ENCODE peak calls at places on chromosomes 3 and 15, in nine cellular contexts. U is Peyer's patch, Y is transverse colon, V is body of pancreas, L is cardiac muscle cell, A is lower lobe of right lung, J is pancreas, N is vagina, G is psoas muscle. P is an unnamed sample. For H3K4me1 and H3K9me3, the result is how much of the 10 kb centered on the place peaks cover.

GRCh38 chr15:63288342-63288741 is 10.9 kb downstream of the APH1B start:
- DNase-seq in J (no peak), U (no peak), V (no peak), N (no peak), G (no peak), Y (no peak), A (no peak), L (no peak), P (no peak)

GRCh38 chr15:89230277-89230676 is 8.9 kb upstream of the RLBP1 start:
- DNase-seq in V (no peak), Y (no peak), A (no peak), N (no peak), J (no peak), U (no peak), L (no peak), G (no peak), P (no peak)

GRCh38 chr15:80861776-80862175 is 82.6 kb downstream of the CEMIP start:
- DNase-seq in A (no peak), J (no peak), U (no peak), N (no peak), G (no peak), V (no peak), Y (no peak), L (no peak), P (no peak)

GRCh38 chr15:70437882-70438331 is 325.5 kb downstream of the UACA start:
- DNase-seq in Y (no peak), G (no peak), V (no peak), L (peak), N (no peak), U (peak), A (no peak), J (no peak), P (no peak)

GRCh38 chr15:69394556-69395282 is 19.4 kb upstream of the KIF23 start:
- DNase-seq in L (peak), V (peak), J (peak), A (peak), Y (peak), N (no peak), U (peak), G (peak), P (peak)

GRCh38 chr3:123447749-123448502 is 964 bp downstream of the ADCY5 start:
- DNase-seq in U (no peak), V (peak), J (peak), L (peak), A (no peak), N (no peak), G (peak), Y (peak), P (no peak)

GRCh38 chr3:150237490-150237889 is 170.6 kb upstream of the TSC22D2 start:
- DNase-seq in U (no peak), Y (no peak), V (no peak), G (peak), L (no peak), J (no peak), A (no peak), N (no peak), P (no peak)

GRCh38 chr3:183907176-183907575 is 22.5 kb upstream of the PARL start:
- DNase-seq in J (no peak), G (no peak), L (no peak), U (no peak), Y (no peak), V (no peak), A (no peak), N (no peak), P (no peak)

GRCh38 chr3:62631471-62631870 is 243.7 kb downstream of the CADPS start:
- DNase-seq in A (no peak), G (no peak), L (no peak), Y (no peak), N (no peak), J (no peak), U (no peak), V (no peak), P (no peak)

GRCh38 chr3:42685891-42686820 is 819 bp downstream of the KLHL40 start:
- DNase-seq in G (peak), A (peak), U (no peak), L (no peak), N (no peak), Y (no peak), J (no peak), V (no peak), P (peak)

GRCh38 chr15:31510003-31510402 is 183.4 kb downstream of the KLF13 start:
- DNase-seq in U (no peak), J (no peak), N (peak), V (no peak), A (no peak), Y (no peak), G (peak), L (no peak), P (peak)

GRCh38 chr3:159821148-159821547 is 167.5 kb upstream of the IL12A start:
- DNase-seq in G (no peak), L (no peak), J (no peak), A (no peak), U (no peak), N (no peak), V (no peak), Y (no peak), P (no peak)

GRCh38 chr3:27880969-27881892 is 159.1 kb upstream of the EOMES start:
- DNase-seq in J (no peak), Y (peak), U (peak), N (no peak), L (no peak), V (no peak), G (no peak), A (no peak), P (no peak)

GRCh38 chr15:60534051-60534450 is 55.1 kb upstream of the ICE2 start:
- DNase-seq in U (no peak), G (no peak), L (no peak), N (no peak), V (no peak), J (no peak), Y (no peak), A (no peak), P (no peak)

GRCh38 chr3:125593991-125594574 is 1.2 kb downstream of the OSBPL11 start:
- DNase-seq in N (no peak), G (no peak), L (no peak), V (no peak), Y (no peak), A (no peak), U (no peak), J (no peak), P (no peak)

GRCh38 chr3:184409331-184409926 is 29.6 kb downstream of the CHRD start:
- DNase-seq in N (no peak), J (no peak), A (no peak), U (peak), V (no peak), L (no peak), Y (no peak), G (no peak), P (peak)

DNA sequence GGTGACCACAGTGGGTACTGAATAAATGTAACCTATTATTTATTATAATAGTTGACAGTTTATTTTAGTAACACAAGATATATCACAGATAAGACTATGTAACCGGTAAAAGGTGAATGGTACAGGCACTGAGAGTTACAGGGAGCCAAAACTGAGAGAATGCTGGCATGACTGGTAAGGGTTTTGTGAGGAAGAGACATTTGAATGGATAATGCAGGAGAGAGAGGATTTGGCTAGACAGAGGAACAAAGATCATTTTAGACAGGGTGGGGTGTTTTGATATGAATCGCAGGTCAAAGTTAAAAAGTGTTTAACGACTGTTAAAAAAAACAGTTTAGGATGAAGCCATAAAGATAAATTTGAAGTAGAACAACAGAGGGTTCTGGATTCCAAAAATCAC is 421.1 kb downstream of the ZBTB20 start:
- DNase-seq in N (no peak), A (no peak), U (no peak), G (no peak), Y (no peak), L (no peak), J (no peak), V (no peak), P (no peak)
- H3K4me1 ChIP-seq in N (under half), A (under half), U (under half), G (under half), Y (under half), L (under half), J (under half), V (under half), P (under half)

GRCh38 chr3:120441776-120442175 is 9.0 kb downstream of the FSTL1 start:
- DNase-seq in J (no peak), G (no peak), A (no peak), L (no peak), U (no peak), Y (no peak), N (no peak), V (no peak), P (no peak)

GRCh38 chr3:120445654-120446053 is 5.1 kb downstream of the FSTL1 start:
- DNase-seq in Y (no peak), A (no peak), N (no peak), V (no peak), J (no peak), U (no peak), L (no peak), G (no peak), P (no peak)

GRCh38 chr3:120440001-120440703 is 10.6 kb downstream of the FSTL1 start:
- DNase-seq in N (no peak), Y (no peak), V (no peak), G (no peak), L (no peak), U (no peak), A (no peak), J (no peak), P (no peak)

GRCh38 chr3:120440762-120441161 is 10.0 kb downstream of the FSTL1 start:
- DNase-seq in A (no peak), G (no peak), V (no peak), L (no peak), Y (no peak), N (no peak), U (no peak), J (no peak), P (no peak)

DNA sequence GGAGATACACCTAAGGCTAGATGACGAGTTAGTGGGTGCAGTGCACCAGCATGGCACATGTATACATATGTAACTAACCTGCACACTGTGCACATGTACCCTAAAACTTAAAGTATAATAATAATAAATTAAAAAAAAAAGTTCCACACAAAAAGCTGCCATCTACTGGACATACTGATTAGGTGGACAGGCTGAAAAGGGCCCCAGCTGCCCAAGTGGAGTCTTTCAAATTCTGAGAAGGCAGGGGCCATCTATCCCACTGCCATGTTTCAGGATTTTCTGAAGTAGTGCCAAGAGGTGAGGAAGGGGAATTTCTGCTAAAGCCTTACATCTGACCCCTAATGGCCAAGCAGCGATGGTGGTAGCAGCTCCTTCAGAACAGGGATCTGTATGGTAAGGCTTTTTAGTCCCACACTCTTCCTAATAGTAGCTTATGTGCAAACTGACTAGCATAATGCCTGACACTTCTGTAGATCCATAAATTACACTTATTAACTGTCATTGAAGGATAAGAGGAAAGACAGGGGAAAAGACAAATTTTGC is 7.7 kb downstream of the FSTL1 start:
- DNase-seq in J (no peak), V (no peak), U (no peak), L (peak), Y (no peak), A (no peak), G (no peak), N (no peak), P (no peak)
- TF ChIP-seq CTCF in J (no peak), V (no peak), U (no peak), L (peak), Y (peak), A (no peak), G (no peak), N (no peak), P (no peak)

DNA sequence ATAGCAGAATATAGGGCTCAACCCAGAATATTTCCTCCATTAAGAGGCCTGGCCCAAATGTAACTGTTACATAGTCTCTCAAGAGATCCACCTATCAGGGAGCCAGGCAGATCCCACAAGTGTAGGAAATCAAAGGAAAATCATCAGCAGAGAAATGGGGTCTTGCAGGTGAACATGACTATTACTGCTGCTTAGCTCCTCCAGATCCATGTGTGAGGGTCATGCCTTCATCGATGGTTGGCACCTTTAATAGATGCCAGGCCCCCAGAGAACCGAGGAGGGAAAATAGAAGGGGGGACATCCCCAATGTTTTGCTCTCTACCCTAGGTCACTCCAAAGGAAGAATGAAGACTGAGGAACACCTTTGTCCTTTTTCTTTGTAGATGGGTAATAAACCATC is 1029.9 kb upstream of the CADM2 start:
- DNase-seq in U (no peak), G (no peak), V (no peak), A (no peak), N (no peak), Y (no peak), L (no peak), J (no peak), P (no peak)
- H3K9me3 ChIP-seq in U (under half), G (under half), V (under half), A (under half), N (under half), Y (under half), L (under half), J (under half), P (under half)

GRCh38 chr3:74059301-74059700 is 434.6 kb upstream of the PDZRN3 start:
- DNase-seq in Y (no peak), L (no peak), V (no peak), N (no peak), J (no peak), A (no peak), U (no peak), G (no peak), P (no peak)
- H3K4me1 ChIP-seq in Y (under half), L (under half), V (under half), N (under half), J (under half), A (under half), U (under half), G (under half), P (under half)

GRCh38 chr15:51735611-51736010 is 1.8 kb downstream of the LYSMD2 start:
- DNase-seq in J (no peak), U (no peak), V (no peak), L (no peak), Y (no peak), G (no peak), N (no peak), A (no peak), P (no peak)

GRCh38 chr15:51736069-51736468 is 1.4 kb downstream of the LYSMD2 start:
- DNase-seq in G (no peak), L (no peak), V (no peak), Y (no peak), J (no peak), N (no peak), A (no peak), U (no peak), P (no peak)

GRCh38 chr15:51736646-51737537 is 563 bp downstream of the LYSMD2 start:
- DNase-seq in N (peak), G (peak), Y (peak), U (peak), V (peak), L (peak), J (peak), A (peak), P (peak)

GRCh38 chr15:51737538-51738305 is at the start of gene LYSMD2:
- DNase-seq in Y (peak), U (peak), J (peak), L (peak), A (peak), V (peak), G (peak), N (peak), P (peak)

GRCh38 chr15:51735211-51735610 is 2.2 kb downstream of the LYSMD2 start:
- DNase-seq in V (no peak), G (no peak), L (no peak), A (no peak), J (no peak), U (no peak), Y (no peak), N (no peak), P (no peak)
- TF ChIP-seq CTCF in V (no peak), G (no peak), L (no peak), A (no peak), J (no peak), U (no peak), Y (no peak), N (no peak), P (no peak)

GRCh38 chr3:5310509-5310908 is 123.0 kb downstream of the EDEM1 start:
- DNase-seq in A (no peak), Y (no peak), L (no peak), G (no peak), J (no peak), V (no peak), N (no peak), U (no peak), P (no peak)

GRCh38 chr3:5305681-5305983 is 118.1 kb downstream of the EDEM1 start:
- DNase-seq in A (no peak), V (no peak), J (no peak), U (no peak), G (no peak), L (no peak), Y (no peak), N (no peak), P (no peak)

GRCh38 chr3:5309181-5309580 is 121.7 kb downstream of the EDEM1 start:
- DNase-seq in N (no peak), U (no peak), A (no peak), V (no peak), G (no peak), Y (no peak), J (no peak), L (no peak), P (no peak)

GRCh38 chr3:5312278-5312677 is 124.8 kb downstream of the EDEM1 start:
- DNase-seq in G (no peak), V (no peak), N (no peak), U (no peak), J (no peak), Y (no peak), L (no peak), A (no peak), P (no peak)

DNA sequence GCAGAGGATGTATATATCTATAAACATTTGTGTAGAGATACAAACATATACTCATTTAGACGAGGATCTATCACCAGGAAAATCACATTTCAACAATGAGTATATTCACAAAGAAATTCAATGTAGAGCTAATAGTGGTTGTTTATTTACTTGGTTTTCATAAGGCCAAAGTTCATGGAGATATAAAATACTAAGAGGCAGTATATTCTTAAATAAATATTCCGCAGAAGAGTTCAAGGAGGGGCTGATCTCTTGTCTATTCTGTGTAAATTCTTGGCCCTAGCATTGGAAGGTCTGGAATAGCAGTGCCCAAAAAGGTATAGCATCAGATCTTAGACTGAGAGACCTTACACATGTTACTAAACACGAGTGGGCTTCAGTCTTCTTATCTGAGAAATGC is 122.1 kb downstream of the EDEM1 start:
- DNase-seq in A (no peak), U (no peak), J (no peak), Y (no peak), N (no peak), G (no peak), V (no peak), L (no peak), P (no peak)
- H3K9me3 ChIP-seq in A (under half), U (under half), J (under half), Y (under half), N (under half), G (under half), V (under half), L (under half), P (under half)

DNA sequence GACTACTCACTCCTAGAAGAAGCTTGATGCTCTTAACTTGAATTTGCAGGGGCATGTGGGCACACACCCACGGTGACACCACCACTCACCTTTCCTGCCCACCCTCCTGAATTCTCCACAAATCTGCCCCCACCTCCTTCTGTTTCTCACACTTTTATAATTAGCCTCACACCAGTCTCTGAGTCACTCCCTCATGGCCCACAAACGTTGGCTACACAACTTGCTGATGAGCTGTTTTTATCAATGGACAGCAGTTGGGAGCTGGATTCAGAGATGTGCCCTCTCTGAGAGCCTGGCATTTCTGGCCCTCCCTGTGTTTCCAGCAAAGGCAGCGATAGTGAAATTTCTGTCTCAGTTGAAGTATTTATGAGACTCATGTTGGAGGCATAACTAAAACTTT is 1.3 kb downstream of the COLQ start:
- DNase-seq in N (no peak), G (peak), J (no peak), A (no peak), Y (no peak), V (no peak), U (no peak), L (no peak), P (no peak)
- H3K4me1 ChIP-seq in N (under half), G (half or more), J (under half), A (under half), Y (under half), V (under half), U (under half), L (under half), P (under half)

P was measured in kidney.